ENCODE peak calls at places on chromosomes 3 and 15, in four cellular contexts. B is H1, H is sigmoid colon, A is ovary. J is an unnamed sample.

GRCh38 chr15:55289011-55289572 is 521 bp downstream of the RAB27A start:
- DNase-seq in B (no peak), H (peak; percentile 72), A (peak; percentile 35), J (no peak)

GRCh38 chr3:37591130-37591865 is 270.4 kb upstream of the CTDSPL start:
- DNase-seq in H (peak; percentile 79), A (peak; percentile 52), B (no peak), J (no peak)

GRCh38 chr15:67002379-67002778 is 63.0 kb upstream of the SMAD3 start:
- DNase-seq in A (no peak), H (no peak), B (no peak), J (no peak)

GRCh38 chr3:36525115-36525711 is 144.9 kb downstream of the STAC start:
- DNase-seq in A (no peak), B (no peak), H (no peak), J (no peak)

GRCh38 chr3:17412950-17413530 is 329.4 kb downstream of the TBC1D5 start:
- DNase-seq in A (no peak), B (no peak), H (no peak), J (no peak)

GRCh38 chr15:51830279-51830806 is 890 bp downstream of the TMOD3 start:
- DNase-seq in B (no peak), H (peak; percentile 68), A (no peak), J (no peak)

GRCh38 chr3:117910820-117911524 is 1123.7 kb downstream of the IGSF11 start:
- DNase-seq in B (no peak), H (no peak), A (no peak), J (no peak)

GRCh38 chr15:32767236-32767635 is 49.4 kb downstream of the GREM1 start:
- DNase-seq in A (no peak), H (no peak), B (no peak), J (no peak)

GRCh38 chr15:82105458-82106205 is 59.8 kb upstream of the MEX3B start:
- DNase-seq in A (no peak), B (no peak), H (peak; percentile 43), J (no peak)

GRCh38 chr3:26921054-26921453 is 298.5 kb downstream of the LRRC3B start:
- DNase-seq in A (no peak), B (no peak), H (no peak), J (no peak)

GRCh38 chr3:10775259-10775658 is 40.8 kb upstream of the SLC6A11 start:
- DNase-seq in A (no peak), H (no peak), B (no peak), J (no peak)

GRCh38 chr15:98964461-98965454 is 42.8 kb downstream of the PGPEP1L start:
- DNase-seq in H (no peak), B (no peak), A (no peak), J (no peak)

GRCh38 chr3:186211101-186211500 is 102.2 kb upstream of the ETV5 start:
- DNase-seq in A (no peak), H (no peak), B (no peak), J (no peak)

GRCh38 chr15:76161153-76162049 is 101.6 kb downstream of the TMEM266 start:
- DNase-seq in H (no peak), A (no peak), B (no peak), J (no peak)

GRCh38 chr3:173708191-173708590 is 310.6 kb downstream of the NLGN1 start:
- DNase-seq in B (no peak), A (no peak), H (no peak), J (no peak)

GRCh38 chr3:173709026-173709425 is 311.5 kb downstream of the NLGN1 start:
- DNase-seq in B (no peak), H (no peak), A (no peak), J (no peak)

GRCh38 chr3:173706630-173707029 is 309.1 kb downstream of the NLGN1 start:
- DNase-seq in A (no peak), B (no peak), H (no peak), J (no peak)

GRCh38 chr3:173711619-173712018 is 314.1 kb downstream of the NLGN1 start:
- DNase-seq in B (no peak), H (no peak), A (no peak), J (no peak)
- H3K4me1 ChIP-seq in B (no peaks in the 10 kb centered on the region), H (no peaks in the 10 kb centered on the region), A (no peaks in the 10 kb centered on the region), J (no peaks in the 10 kb centered on the region)

GRCh38 chr3:126267976-126268615 is 87.7 kb upstream of the ALDH1L1 start:
- DNase-seq in A (no peak), H (peak; percentile 66), B (no peak), J (no peak)

GRCh38 chr3:126266850-126267168 is 86.4 kb upstream of the ALDH1L1 start:
- DNase-seq in H (no peak), B (no peak), A (no peak), J (no peak)

GRCh38 chr3:126266291-126266840 is 86.0 kb upstream of the ALDH1L1 start:
- DNase-seq in H (peak; percentile 91), B (no peak), A (peak; percentile 68), J (no peak)

GRCh38 chr3:126268866-126269265 is 88.3 kb downstream of the KLF15 start:
- DNase-seq in H (peak; percentile 50), B (no peak), A (no peak), J (no peak)

GRCh38 chr3:126267169-126267975 is 87.0 kb upstream of the ALDH1L1 start:
- DNase-seq in H (peak; percentile 92), B (peak; percentile 49), A (peak; percentile 82), J (no peak)
- TF ChIP-seq POLR2A in H (peak; percentile 49), B (no peak), A (peak; percentile 29), J (no peak)

GRCh38 chr3:158106773-158107461 is 697 bp upstream of the SHOX2 start:
- DNase-seq in B (no peak), H (no peak), A (no peak), J (no peak)
- H3K4me3 ChIP-seq in B (peak overlapping the region; percentile 45), H (no peak overlapping the region), A (peak overlapping the region; percentile 35), J (no peak overlapping the region)

GRCh38 chr3:114409291-114409690 is 115.5 kb downstream of the TIGIT start:
- DNase-seq in A (no peak), B (no peak), H (no peak), J (no peak)

GRCh38 chr3:114406286-114406685 is 112.5 kb downstream of the TIGIT start:
- DNase-seq in H (no peak), B (no peak), A (no peak), J (no peak)

GRCh38 chr3:114411292-114411691 is 117.5 kb downstream of the TIGIT start:
- DNase-seq in A (peak; percentile 44), H (no peak), B (no peak), J (no peak)

GRCh38 chr3:114406922-114407321 is 113.1 kb downstream of the TIGIT start:
- DNase-seq in H (no peak), B (no peak), A (no peak), J (no peak)

DNA sequence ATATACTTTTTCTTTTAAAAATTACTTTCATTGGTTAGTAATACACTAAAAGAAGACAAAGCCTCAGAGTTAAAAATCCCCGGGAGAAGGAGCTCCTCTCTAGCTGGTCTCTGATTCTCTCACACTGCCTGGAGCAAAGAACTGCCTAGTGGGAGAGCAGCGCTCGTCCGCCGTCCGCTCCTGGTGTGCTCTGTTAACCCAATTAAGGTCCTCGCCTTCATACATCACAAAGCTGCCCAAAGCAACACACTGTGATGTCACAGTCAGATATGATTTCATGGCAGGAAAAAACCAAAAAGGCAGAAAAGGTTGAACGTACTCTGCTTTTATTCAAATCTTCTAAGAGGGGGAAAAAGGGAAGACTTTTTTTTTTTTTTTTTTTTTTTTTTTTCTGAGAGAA is 114.9 kb downstream of the TIGIT start:
- DNase-seq in B (no peak), H (no peak), A (peak; percentile 38), J (no peak)
- H3K4me1 ChIP-seq in B (peaks cover 1% of the 10 kb centered on the region), H (peaks cover 64% of the 10 kb centered on the region), A (peaks cover 26% of the 10 kb centered on the region), J (no peaks in the 10 kb centered on the region)